ENCODE peak calls at places on chromosomes 11 and 22, in six cellular contexts. I is GM12865, D is neural progenitor cell, Q is transverse colon, H is AG09309, G is fibroblast of pulmonary artery. C is an unnamed sample.

GRCh38 chr11:119532551-119532950 is 109.6 kb upstream of the THY1 start:
- DNase-seq in I (no peak), H (no peak), D (no peak), Q (no peak), G (no peak), C (no peak)

GRCh38 chr11:120188371-120188770 is 22.5 kb upstream of the OAF start:
- DNase-seq in D (no peak), I (no peak), H (no peak), Q (no peak), G (no peak), C (no peak)

GRCh38 chr11:114132944-114133394 is 73.5 kb downstream of the ZBTB16 start:
- DNase-seq in H (peak), D (no peak), I (no peak), Q (no peak), G (peak), C (no peak)

GRCh38 chr11:4606231-4607015 is 1.6 kb downstream of the TRIM68 start:
- DNase-seq in I (no peak), D (no peak), G (peak), Q (peak), H (peak), C (no peak)

GRCh38 chr11:113614097-113614496 is 92.0 kb downstream of the TMPRSS5 start:
- DNase-seq in D (no peak), H (no peak), G (no peak), I (no peak), Q (no peak), C (no peak)

GRCh38 chr22:45200862-45201511 is 37.3 kb downstream of the NUP50 start:
- DNase-seq in I (no peak), Q (no peak), D (no peak), G (peak), H (no peak), C (no peak)

GRCh38 chr11:7571640-7572000 is 57.8 kb downstream of the PPFIBP2 start:
- DNase-seq in Q (peak), D (peak), I (peak), G (peak), H (no peak), C (peak)

GRCh38 chr11:44534215-44534711 is 31.2 kb upstream of the CD82 start:
- DNase-seq in H (no peak), D (no peak), Q (no peak), G (no peak), I (no peak), C (no peak)

GRCh38 chr11:107705027-107705426 is 6.8 kb downstream of the SLN start:
- DNase-seq in G (peak), D (no peak), Q (no peak), H (peak), I (no peak), C (no peak)

GRCh38 chr11:124152770-124153407 is 30.3 kb upstream of the OR10D3 start:
- DNase-seq in D (no peak), H (no peak), G (no peak), I (no peak), Q (no peak), C (no peak)
- TF ChIP-seq CTCF in D (peak), H (no peak), G (peak), I (no peak), Q (no peak), C (peak)

DNA sequence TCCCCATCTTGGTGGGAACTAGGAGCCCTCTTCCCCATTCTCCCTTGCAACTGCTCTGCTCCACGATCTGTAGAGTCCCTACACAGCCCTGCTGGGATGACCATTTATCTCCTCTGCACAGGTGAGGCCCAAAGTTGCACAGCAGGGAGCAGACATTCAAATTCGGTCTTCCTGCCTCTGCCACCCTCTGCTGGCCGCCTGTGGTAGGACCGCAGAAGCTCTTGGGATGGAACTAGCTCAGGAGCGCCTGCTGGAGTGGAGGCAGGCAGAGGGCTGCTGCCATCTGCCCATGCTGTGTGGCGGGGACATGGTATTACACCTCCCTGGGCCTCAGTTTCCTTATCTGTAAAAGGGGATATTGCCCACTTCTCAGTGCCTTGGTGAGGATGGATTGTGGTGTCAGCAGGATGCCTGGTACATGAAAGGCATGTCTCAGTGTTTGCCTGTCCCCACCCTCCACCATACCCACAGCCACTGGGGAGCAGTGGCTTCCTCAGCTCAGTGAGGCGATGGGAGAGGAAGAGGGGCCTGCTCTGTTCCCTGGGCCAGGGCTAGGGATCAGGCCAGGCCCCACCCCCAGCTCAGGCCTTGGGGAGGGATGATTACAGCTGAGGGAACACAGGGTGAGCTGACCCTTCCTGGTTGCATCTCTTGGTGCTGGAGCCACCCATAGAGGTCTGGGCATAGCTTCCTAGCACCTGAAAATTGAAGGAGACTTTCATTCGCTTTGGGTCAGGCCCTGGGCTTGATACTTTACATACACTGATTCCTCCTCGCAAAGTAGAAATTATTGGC is 11.3 kb upstream of the OMP start:
- DNase-seq in H (no peak), D (peak), Q (peak), G (peak), I (peak), C (peak)
- TF ChIP-seq CTCF in H (peak), D (peak), Q (peak), G (peak), I (peak), C (peak)

DNA sequence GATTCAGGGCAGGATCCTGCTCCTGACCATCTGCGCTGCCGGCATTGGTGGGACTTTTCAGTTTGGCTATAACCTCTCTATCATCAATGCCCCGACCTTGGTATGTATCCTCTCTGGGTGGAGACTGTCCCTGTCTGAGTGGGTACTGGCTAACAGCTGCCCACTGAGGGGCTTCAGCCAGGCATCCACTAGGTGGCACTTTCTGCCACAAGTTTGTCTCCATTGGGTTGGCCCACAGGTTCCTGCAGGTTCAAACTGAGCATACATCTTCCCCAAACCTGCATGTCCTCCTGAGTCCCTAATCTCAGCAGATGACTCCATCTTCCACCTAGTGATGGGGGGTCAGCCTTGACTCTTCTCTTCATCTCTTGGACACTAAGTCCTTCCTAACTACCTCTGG is 4.4 kb downstream of the SLC2A11 start:
- DNase-seq in I (peak), H (no peak), Q (no peak), G (peak), D (peak), C (peak)
- TF ChIP-seq CTCF in I (peak), H (peak), Q (peak), G (peak), D (peak), C (peak)

GRCh38 chr11:12137938-12138731 is 27.7 kb downstream of the MICAL2 start:
- DNase-seq in Q (peak), G (peak), I (no peak), H (peak), D (peak), C (no peak)
- TF ChIP-seq CTCF in Q (no peak), G (no peak), I (no peak), H (no peak), D (no peak), C (no peak)

DNA sequence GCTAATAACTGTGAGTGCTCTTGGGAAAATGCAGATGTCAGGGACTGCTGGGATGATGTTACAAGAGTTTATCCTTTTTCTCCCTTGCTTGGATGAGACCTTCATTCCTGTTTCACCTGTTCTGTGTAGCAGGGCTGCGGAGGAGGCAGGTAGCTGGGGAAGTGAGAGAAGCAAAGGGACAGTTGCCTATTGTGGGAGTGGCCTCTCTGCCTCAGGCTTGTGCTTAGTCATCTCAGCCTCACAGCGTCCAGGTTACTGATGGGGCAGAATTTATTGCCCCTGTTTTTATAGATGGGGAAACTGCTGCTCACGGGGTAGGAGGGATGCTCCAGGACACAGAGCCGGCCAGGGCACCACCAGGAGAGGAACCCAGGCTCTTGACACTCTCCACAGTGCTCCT is 1.7 kb downstream of the STX3 start:
- DNase-seq in Q (peak), I (no peak), D (no peak), H (no peak), G (peak), C (no peak)
- TF ChIP-seq CTCF in Q (no peak), I (no peak), D (no peak), H (no peak), G (no peak), C (no peak)

DNA sequence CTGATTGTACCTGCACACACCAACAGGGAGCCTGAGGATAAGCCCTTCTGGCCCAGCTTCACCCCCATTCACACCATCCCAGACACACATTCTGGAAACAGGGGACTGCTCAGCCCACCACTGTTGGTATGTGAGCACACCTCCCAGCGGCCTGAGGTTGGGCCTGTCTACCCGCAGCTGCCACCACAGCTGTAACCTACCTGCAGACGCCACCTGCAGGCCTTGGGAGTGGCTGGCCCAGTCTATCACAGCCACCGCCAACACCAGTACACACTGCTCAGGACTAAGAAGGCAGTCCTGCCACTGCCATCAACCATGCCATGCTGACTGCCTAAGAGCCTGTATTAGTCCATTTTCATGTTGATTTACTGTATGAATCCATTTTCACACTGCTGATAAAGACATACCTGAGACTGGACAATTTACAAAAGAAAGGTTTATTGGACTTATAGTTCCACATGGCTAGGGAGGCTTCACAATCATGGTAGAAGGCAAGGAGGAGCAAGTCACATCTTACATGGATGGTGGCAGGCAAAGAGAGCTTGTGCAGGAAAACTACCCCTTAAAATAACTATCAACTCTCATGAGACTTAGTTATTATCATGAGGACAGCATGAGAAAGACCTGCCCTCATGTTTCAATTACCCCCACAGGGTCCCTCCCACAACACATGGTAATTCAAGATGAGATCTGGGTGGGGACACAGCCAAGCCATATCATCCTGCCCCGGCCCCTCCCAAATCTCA is 30.6 kb downstream of the RSF1 start:
- DNase-seq in D (no peak), I (no peak), G (no peak), Q (no peak), H (no peak), C (no peak)
- TF ChIP-seq CTCF in D (no peak), I (no peak), G (no peak), Q (no peak), H (no peak), C (no peak)